ENCODE peak calls at places on chromosomes 2 and 18, in seven cellular contexts. One of them, this sample, is unnamed.

GRCh38 chr2:41947701-41948396 is 100.0 kb upstream of the PKDCC start:
- DNase-seq in LHCN-M2: no peak
- DNase-seq in NCI-H1092: no peak
- DNase-seq in germinal center: no peak
- DNase-seq in left kidney: peak; percentile 77
- DNase-seq in A549: no peak
- DNase-seq in H54: no peak
- DNase-seq in this sample: no peak

GRCh38 chr2:101512993-101513392 is 38.1 kb upstream of the RFX8 start:
- DNase-seq in LHCN-M2: no peak
- DNase-seq in NCI-H1092: no peak
- DNase-seq in germinal center: no peak
- DNase-seq in left kidney: no peak
- DNase-seq in A549: no peak
- DNase-seq in H54: no peak
- DNase-seq in this sample: no peak

GRCh38 chr2:40357667-40358066 is 94.2 kb downstream of the SLC8A1 start:
- DNase-seq in LHCN-M2: no peak
- DNase-seq in NCI-H1092: no peak
- DNase-seq in germinal center: no peak
- DNase-seq in left kidney: no peak
- DNase-seq in A549: no peak
- DNase-seq in H54: no peak
- DNase-seq in this sample: no peak

GRCh38 chr18:36633961-36634412 is 194.8 kb downstream of the TPGS2 start:
- DNase-seq in LHCN-M2: peak; percentile 26
- DNase-seq in NCI-H1092: no peak
- DNase-seq in germinal center: no peak
- DNase-seq in left kidney: no peak
- DNase-seq in A549: no peak
- DNase-seq in H54: no peak
- DNase-seq in this sample: no peak

GRCh38 chr18:59536181-59536580 is 161.0 kb downstream of the CCBE1 start:
- DNase-seq in LHCN-M2: no peak
- DNase-seq in NCI-H1092: no peak
- DNase-seq in germinal center: no peak
- DNase-seq in left kidney: no peak
- DNase-seq in A549: no peak
- DNase-seq in H54: no peak
- DNase-seq in this sample: no peak

GRCh38 chr18:21191596-21192307 is 50.3 kb upstream of the GREB1L start:
- DNase-seq in LHCN-M2: peak; percentile 64
- DNase-seq in NCI-H1092: peak; percentile 30
- DNase-seq in germinal center: no peak
- DNase-seq in left kidney: peak; percentile 76
- DNase-seq in A549: peak; percentile 67
- DNase-seq in H54: peak; percentile 16
- DNase-seq in this sample: peak; percentile 11

GRCh38 chr2:217749009-217749408 is 253.8 kb downstream of the TNS1 start:
- DNase-seq in LHCN-M2: no peak
- DNase-seq in NCI-H1092: no peak
- DNase-seq in germinal center: no peak
- DNase-seq in left kidney: no peak
- DNase-seq in A549: no peak
- DNase-seq in H54: no peak
- DNase-seq in this sample: no peak

GRCh38 chr2:153005051-153005450 is 286.6 kb downstream of the ARL6IP6 start:
- DNase-seq in LHCN-M2: no peak
- DNase-seq in NCI-H1092: no peak
- DNase-seq in germinal center: no peak
- DNase-seq in left kidney: no peak
- DNase-seq in A549: no peak
- DNase-seq in H54: no peak
- DNase-seq in this sample: no peak

GRCh38 chr2:27133195-27133875 is 1.1 kb downstream of the PREB start:
- DNase-seq in LHCN-M2: no peak
- DNase-seq in NCI-H1092: no peak
- DNase-seq in germinal center: no peak
- DNase-seq in left kidney: peak; percentile 39
- DNase-seq in A549: no peak
- DNase-seq in H54: no peak
- DNase-seq in this sample: no peak

GRCh38 chr2:83602753-83603152 is 856.3 kb downstream of the SUCLG1 start:
- DNase-seq in LHCN-M2: no peak
- DNase-seq in NCI-H1092: no peak
- DNase-seq in germinal center: no peak
- DNase-seq in left kidney: no peak
- DNase-seq in A549: peak; percentile 6
- DNase-seq in H54: no peak
- DNase-seq in this sample: no peak

GRCh38 chr2:12538300-12538699 is 178.4 kb upstream of the TRIB2 start:
- DNase-seq in LHCN-M2: no peak
- DNase-seq in NCI-H1092: no peak
- DNase-seq in germinal center: no peak
- DNase-seq in left kidney: peak; percentile 17
- DNase-seq in A549: no peak
- DNase-seq in H54: no peak
- DNase-seq in this sample: no peak

GRCh38 chr2:9802576-9802993 is 40.7 kb upstream of the TAF1B start:
- DNase-seq in LHCN-M2: no peak
- DNase-seq in NCI-H1092: no peak
- DNase-seq in germinal center: no peak
- DNase-seq in left kidney: no peak
- DNase-seq in A549: no peak
- DNase-seq in H54: no peak
- DNase-seq in this sample: no peak

GRCh38 chr2:1625281-1626001 is 118.9 kb downstream of the PXDN start:
- DNase-seq in LHCN-M2: peak; percentile 71
- DNase-seq in NCI-H1092: no peak
- DNase-seq in germinal center: no peak
- DNase-seq in left kidney: peak; percentile 85
- DNase-seq in A549: no peak
- DNase-seq in H54: peak; percentile 40
- DNase-seq in this sample: no peak

GRCh38 chr2:19408592-19408991 is 50.2 kb upstream of the OSR1 start:
- DNase-seq in LHCN-M2: no peak
- DNase-seq in NCI-H1092: no peak
- DNase-seq in germinal center: no peak
- DNase-seq in left kidney: no peak
- DNase-seq in A549: no peak
- DNase-seq in H54: no peak
- DNase-seq in this sample: no peak

This sample was measured in DMS 273 treated with DMSO at 0.1 percent for 48 hours.